ENCODE peak calls at places on chromosomes 3 and 15, in ten cellular contexts. L is heart left ventricle; N is bronchial epithelial cell; Y is cardiac muscle cell; R is CD8-positive, alpha-beta T cell; I is thoracic aorta; W is progenitor cell of endocrine pancreas; S is pancreas; K is RWPE1; Z is A549. Q is an unnamed sample.
A peak's percentile ranks its signal among the peaks of the same experiment; 100 is the strongest.

GRCh38 chr3:129936757-129937156 is 37.8 kb upstream of the TRH start:
- DNase-seq in L (peak; percentile 33), N (peak; percentile 58), Y (no peak), R (no peak), I (no peak), W (no peak), S (peak; percentile 28), K (peak; percentile 13), Z (no peak), Q (no peak)

GRCh38 chr15:60520825-60521368 is 42.0 kb upstream of the ICE2 start:
- DNase-seq in L (peak; percentile 49), N (peak; percentile 80), Y (peak; percentile 72), R (peak; percentile 70), I (peak; percentile 21), W (peak; percentile 58), S (peak; percentile 71), K (peak; percentile 49), Z (peak; percentile 68), Q (no peak)

GRCh38 chr3:7640787-7641186 is 779.9 kb downstream of the GRM7 start:
- DNase-seq in L (no peak), N (no peak), Y (no peak), R (no peak), I (no peak), W (no peak), S (no peak), K (no peak), Z (no peak), Q (no peak)

GRCh38 chr15:80706161-80706560 is 11.1 kb downstream of the ABHD17C start:
- DNase-seq in L (no peak), N (no peak), Y (no peak), R (no peak), I (no peak), W (no peak), S (no peak), K (no peak), Z (no peak), Q (no peak)

GRCh38 chr3:13536832-13537231 is 12.1 kb upstream of the FBLN2 start:
- DNase-seq in L (no peak), N (no peak), Y (no peak), R (no peak), I (no peak), W (no peak), S (no peak), K (no peak), Z (no peak), Q (no peak)

GRCh38 chr15:35673093-35673573 is 127.2 kb upstream of the DPH6 start:
- DNase-seq in L (peak; percentile 35), N (no peak), Y (peak; percentile 4), R (no peak), I (no peak), W (no peak), S (no peak), K (no peak), Z (no peak), Q (no peak)

GRCh38 chr3:127671523-127672428 is 976 bp upstream of the ABTB1 start:
- DNase-seq in L (peak; percentile 16), N (no peak), Y (no peak), R (peak; percentile 19), I (no peak), W (no peak), S (no peak), K (no peak), Z (no peak), Q (no peak)

GRCh38 chr3:99645277-99646106 is 7.1 kb downstream of the COL8A1 start:
- DNase-seq in L (no peak), N (peak; percentile 59), Y (peak; percentile 30), R (no peak), I (no peak), W (no peak), S (no peak), K (peak; percentile 43), Z (no peak), Q (no peak)

GRCh38 chr15:58182460-58183163 is 44.4 kb downstream of the AQP9 start:
- DNase-seq in L (peak; percentile 42), N (peak; percentile 52), Y (peak; percentile 70), R (no peak), I (no peak), W (peak; percentile 28), S (peak; percentile 37), K (peak; percentile 70), Z (peak; percentile 75), Q (no peak)

GRCh38 chr3:72587282-72587681 is 261.0 kb downstream of the SHQ1 start:
- DNase-seq in L (no peak), N (no peak), Y (no peak), R (no peak), I (no peak), W (no peak), S (no peak), K (no peak), Z (no peak), Q (no peak)

GRCh38 chr3:114660124-114660523 is 366.3 kb downstream of the TIGIT start:
- DNase-seq in L (peak; percentile 53), N (no peak), Y (no peak), R (no peak), I (no peak), W (no peak), S (no peak), K (no peak), Z (no peak), Q (no peak)

GRCh38 chr3:126523745-126524428 is at the start of gene CHST13:
- DNase-seq in L (no peak), N (peak; percentile 11), Y (peak; percentile 89), R (no peak), I (no peak), W (no peak), S (peak; percentile 30), K (peak; percentile 19), Z (peak; percentile 35), Q (no peak)

GRCh38 chr15:82183121-82184031 is 79.2 kb downstream of the EFL1 start:
- DNase-seq in L (no peak), N (no peak), Y (no peak), R (no peak), I (no peak), W (no peak), S (no peak), K (no peak), Z (no peak), Q (no peak)

GRCh38 chr3:37907906-37908305 is 46.2 kb downstream of the CTDSPL start:
- DNase-seq in L (no peak), N (no peak), Y (no peak), R (no peak), I (no peak), W (no peak), S (no peak), K (no peak), Z (no peak), Q (no peak)

GRCh38 chr3:120089089-120089488 is 5.2 kb downstream of the GSK3B start:
- DNase-seq in L (no peak), N (no peak), Y (no peak), R (no peak), I (no peak), W (no peak), S (no peak), K (no peak), Z (no peak), Q (no peak)

GRCh38 chr3:53689681-53690080 is 156.5 kb downstream of the CHDH start:
- DNase-seq in L (no peak), N (no peak), Y (no peak), R (no peak), I (no peak), W (no peak), S (no peak), K (no peak), Z (no peak), Q (no peak)
- TF ChIP-seq CTCF in L (no peak), N (no peak), Y (no peak), R (no peak), I (no peak), W (no peak), S (no peak), K (no peak), Z (no peak), Q (no peak)

GRCh38 chr3:195226900-195227447 is 44.0 kb downstream of the XXYLT1 start:
- DNase-seq in L (peak; percentile 13), N (no peak), Y (peak; percentile 33), R (no peak), I (no peak), W (no peak), S (peak; percentile 3), K (no peak), Z (no peak), Q (no peak)
- TF ChIP-seq CTCF in L (peak; percentile 24), N (peak; percentile 59), Y (peak; percentile 57), R (no peak), I (no peak), W (peak; percentile 38), S (no peak), K (no peak), Z (no peak), Q (peak; percentile 28)

GRCh38 chr3:51146781-51147180 is 238.3 kb upstream of the MANF start:
- DNase-seq in L (no peak), N (no peak), Y (no peak), R (no peak), I (no peak), W (no peak), S (no peak), K (no peak), Z (no peak), Q (no peak)

GRCh38 chr3:51145811-51146585 is 239.1 kb upstream of the MANF start:
- DNase-seq in L (no peak), N (no peak), Y (no peak), R (no peak), I (no peak), W (no peak), S (no peak), K (no peak), Z (no peak), Q (no peak)

GRCh38 chr3:51139616-51140015 is 245.5 kb upstream of the MANF start:
- DNase-seq in L (no peak), N (no peak), Y (no peak), R (no peak), I (no peak), W (no peak), S (no peak), K (no peak), Z (no peak), Q (no peak)

GRCh38 chr3:51137715-51138114 is 247.4 kb upstream of the MANF start:
- DNase-seq in L (no peak), N (no peak), Y (no peak), R (no peak), I (no peak), W (no peak), S (no peak), K (no peak), Z (no peak), Q (no peak)

GRCh38 chr3:51141573-51141972 is 243.5 kb upstream of the MANF start:
- DNase-seq in L (no peak), N (no peak), Y (no peak), R (no peak), I (no peak), W (no peak), S (no peak), K (no peak), Z (no peak), Q (no peak)
- TF ChIP-seq CTCF in L (no peak), N (no peak), Y (no peak), R (no peak), I (no peak), W (peak; percentile 12), S (no peak), K (no peak), Z (no peak), Q (no peak)

DNA sequence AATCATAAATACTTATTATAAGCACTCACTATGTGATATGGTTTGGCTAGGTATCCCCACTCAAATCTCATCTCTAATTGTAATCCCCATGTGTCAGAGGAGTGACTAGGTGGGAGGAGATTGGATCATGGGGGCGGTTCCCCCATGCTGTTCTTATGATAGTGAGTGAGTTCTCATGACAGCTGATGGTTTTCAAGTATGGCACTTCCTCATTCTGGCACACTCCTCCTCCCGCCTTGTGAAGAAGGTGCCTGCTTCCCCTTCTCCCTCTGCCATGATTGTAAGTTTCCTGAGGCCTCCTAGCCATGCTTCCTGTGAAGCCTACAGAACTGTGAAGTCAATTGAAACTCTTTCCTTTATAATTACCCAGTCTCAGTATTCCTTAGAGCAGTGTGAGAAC is 53.3 kb upstream of the CHMP2B start:
- DNase-seq in L (no peak), N (no peak), Y (no peak), R (no peak), I (no peak), W (no peak), S (no peak), K (no peak), Z (no peak), Q (no peak)
- TF ChIP-seq CTCF in L (no peak), N (no peak), Y (no peak), R (no peak), I (no peak), W (no peak), S (no peak), K (no peak), Z (no peak), Q (no peak)

Q was measured in D721Med.